ENCODE peak calls at places on chromosomes 5 and 9, in nine cellular contexts. P is heart right ventricle; C is small intestine; F is cardiac muscle cell; G is stimulated activated CD8-positive, alpha-beta memory T cell treated with anti-CD3 and anti-CD28 coated beads, Interleukin-15, amount 100 ng/mL, for 1 hour; D is gastrocnemius medialis; J is retina; Q is effector memory CD8-positive, alpha-beta T cell; Y is AG04450. O is an unnamed sample.

GRCh38 chr5:88686077-88686541 is 196.9 kb downstream of the MEF2C start:
- DNase-seq in F (no peak), G (no peak), P (no peak), C (no peak), D (no peak), Q (no peak), J (no peak), Y (no peak), O (no peak)

GRCh38 chr9:16276866-16277265 is 593.6 kb downstream of the BNC2 start:
- DNase-seq in G (no peak), P (no peak), F (no peak), Q (no peak), D (no peak), C (no peak), Y (no peak), J (no peak), O (no peak)

GRCh38 chr5:44774279-44774880 is 34.4 kb upstream of the MRPS30 start:
- DNase-seq in F (peak), P (no peak), Q (no peak), C (peak), D (no peak), G (no peak), Y (peak), J (peak), O (peak)

GRCh38 chr5:97133106-97133505 is 9.3 kb downstream of the LIX1 start:
- DNase-seq in Q (no peak), F (peak), Y (no peak), P (no peak), C (no peak), D (no peak), G (no peak), J (no peak), O (no peak)

GRCh38 chr5:91166040-91166807 is 216.9 kb downstream of the ARRDC3 start:
- DNase-seq in G (no peak), J (no peak), D (no peak), Y (no peak), C (no peak), Q (no peak), F (peak), P (no peak), O (no peak)

GRCh38 chr9:129177443-129177790 is 644 bp downstream of the IER5L start:
- DNase-seq in P (no peak), C (no peak), D (no peak), G (no peak), Q (peak), J (no peak), F (no peak), Y (no peak), O (no peak)

GRCh38 chr5:126365446-126366198 is 57.6 kb upstream of the GRAMD2B start:
- DNase-seq in D (no peak), Y (no peak), P (no peak), Q (no peak), G (no peak), J (no peak), F (peak), C (no peak), O (no peak)

GRCh38 chr9:93257808-93258331 is 73.9 kb downstream of the WNK2 start:
- DNase-seq in Q (no peak), P (no peak), G (no peak), D (no peak), Y (no peak), C (no peak), F (no peak), J (no peak), O (no peak)

GRCh38 chr5:53438486-53439472 is 41.6 kb upstream of the FST start:
- DNase-seq in C (no peak), Q (no peak), J (no peak), F (peak), P (no peak), Y (no peak), D (no peak), G (no peak), O (no peak)

GRCh38 chr5:173890195-173890951 is 2.2 kb downstream of the CPEB4 start:
- DNase-seq in Y (no peak), D (peak), P (peak), J (peak), F (peak), G (no peak), Q (no peak), C (peak), O (peak)

O was measured in SK-N-DZ.